ENCODE peak calls at places on chromosome 17, in five cellular contexts. G, P, V, I and L are unnamed samples.

GRCh38 chr17:6994666-6995246 is 1.1 kb upstream of the ALOX12 start:
- DNase-seq in P (no peak), G (no peak), I (no peak), V (no peak), L (no peak)

GRCh38 chr17:79086609-79087427 is 12.2 kb downstream of the ENGASE start:
- DNase-seq in I (no peak), V (no peak), P (no peak), G (no peak), L (no peak)

GRCh38 chr17:37097162-37097561 is 148.4 kb downstream of the AATF start:
- DNase-seq in V (peak), P (no peak), I (no peak), G (no peak), L (no peak)

GRCh38 chr17:45096141-45096540 is 35.0 kb downstream of the NMT1 start:
- DNase-seq in V (peak), P (no peak), I (no peak), G (peak), L (peak)

GRCh38 chr17:48555616-48556533 is 11.0 kb upstream of the HOXB2 start:
- DNase-seq in V (no peak), G (no peak), P (peak), I (no peak), L (no peak)

GRCh38 chr17:39757176-39757662 is 19.5 kb downstream of the GRB7 start:
- DNase-seq in P (no peak), V (no peak), G (no peak), I (no peak), L (no peak)

GRCh38 chr17:81003711-81004335 is 12.2 kb downstream of the CHMP6 start:
- DNase-seq in I (no peak), V (no peak), G (no peak), P (peak), L (no peak)

GRCh38 chr17:55735784-55736405 is 13.2 kb upstream of the TMEM100 start:
- DNase-seq in P (no peak), I (no peak), V (peak), G (peak), L (peak)

GRCh38 chr17:50501054-50501453 is 7.2 kb upstream of the MYCBPAP start:
- DNase-seq in V (no peak), I (no peak), P (no peak), G (no peak), L (peak)

GRCh38 chr17:38415250-38416194 is 12.7 kb upstream of the ARHGAP23 start:
- DNase-seq in G (peak), I (no peak), P (peak), V (peak), L (peak)

GRCh38 chr17:83181991-83182619 is 102.7 kb downstream of the METRNL start:
- DNase-seq in I (no peak), G (no peak), V (peak), P (no peak), L (no peak)

GRCh38 chr17:39082482-39082881 is 69.0 kb downstream of the PLXDC1 start:
- DNase-seq in P (no peak), V (no peak), I (no peak), G (peak), L (no peak)

GRCh38 chr17:4043862-4044261 is 79.6 kb upstream of the ATP2A3 start:
- DNase-seq in P (no peak), V (no peak), I (no peak), G (no peak), L (no peak)

GRCh38 chr17:17713839-17714238 is 32.6 kb downstream of the RAI1 start:
- DNase-seq in P (peak), I (no peak), V (no peak), G (peak), L (peak)

GRCh38 chr17:31487648-31488263 is 96.3 kb downstream of the RAB11FIP4 start:
- DNase-seq in P (peak), V (peak), I (no peak), G (peak), L (peak)

GRCh38 chr17:3554440-3554839 is 3.2 kb downstream of the TRPV3 start:
- DNase-seq in P (no peak), V (no peak), G (no peak), I (no peak), L (no peak)

GRCh38 chr17:75271955-75272847 is 1.2 kb upstream of the MIF4GD start:
- DNase-seq in I (no peak), V (peak), G (peak), P (no peak), L (no peak)

GRCh38 chr17:40307691-40308289 is 1.2 kb upstream of the RARA start:
- DNase-seq in G (peak), V (no peak), I (no peak), P (no peak), L (peak)

GRCh38 chr17:70323269-70323668 is 153.9 kb downstream of the KCNJ2 start:
- DNase-seq in P (no peak), G (no peak), I (no peak), V (no peak), L (no peak)

GRCh38 chr17:19448341-19449268 is 37.6 kb downstream of the RNF112 start:
- DNase-seq in I (peak), G (peak), P (no peak), V (no peak), L (peak)

GRCh38 chr17:77210331-77210730 is 69.6 kb downstream of the SEC14L1 start:
- DNase-seq in G (no peak), I (no peak), P (no peak), V (no peak), L (no peak)

GRCh38 chr17:81483085-81483861 is 29.3 kb downstream of the ACTG1 start:
- DNase-seq in P (no peak), V (no peak), G (peak), I (no peak), L (no peak)

GRCh38 chr17:77200711-77201110 is 59.9 kb downstream of the SEC14L1 start:
- DNase-seq in P (no peak), I (no peak), V (no peak), G (peak), L (no peak)

GRCh38 chr17:55510986-55511721 is at the start of gene SMIM36:
- DNase-seq in P (no peak), V (no peak), I (no peak), G (no peak), L (no peak)

GRCh38 chr17:42154514-42154883 is 290 bp downstream of the RAB5C start:
- DNase-seq in I (no peak), G (no peak), V (no peak), P (no peak), L (no peak)

GRCh38 chr17:54785643-54786258 is 114.9 kb upstream of the TOM1L1 start:
- DNase-seq in V (peak), G (no peak), P (no peak), I (no peak), L (no peak)

GRCh38 chr17:31697838-31698237 is 161.2 kb downstream of the COPRS start:
- DNase-seq in I (no peak), P (no peak), V (no peak), G (no peak), L (no peak)

GRCh38 chr17:71115669-71115972 is 946.3 kb downstream of the KCNJ2 start:
- DNase-seq in I (no peak), V (no peak), G (no peak), P (no peak), L (no peak)

GRCh38 chr17:6577686-6578263 is 21.4 kb upstream of the PITPNM3 start:
- DNase-seq in G (no peak), I (no peak), P (no peak), V (no peak), L (no peak)

GRCh38 chr17:66644311-66644710 is 190.6 kb upstream of the CACNG5 start:
- DNase-seq in V (no peak), G (no peak), I (no peak), P (no peak), L (no peak)

GRCh38 chr17:39073916-39074315 is 77.5 kb downstream of the PLXDC1 start:
- DNase-seq in V (no peak), I (no peak), P (no peak), G (no peak), L (no peak)

GRCh38 chr17:66401364-66401763 is 99.0 kb downstream of the PRKCA start:
- DNase-seq in V (no peak), P (no peak), G (no peak), I (no peak), L (no peak)

GRCh38 chr17:19354123-19354522 is 8.4 kb downstream of the B9D1 start:
- DNase-seq in G (peak), V (no peak), P (no peak), I (peak), L (no peak)

GRCh38 chr17:34201225-34201624 is 53.9 kb upstream of the CCL2 start:
- DNase-seq in I (no peak), G (no peak), P (no peak), V (no peak), L (no peak)

GRCh38 chr17:72121164-72122001 is 563 bp downstream of the SOX9 start:
- DNase-seq in V (peak), P (peak), I (no peak), G (peak), L (peak)
- TF ChIP-seq CTCF in V (peak), P (no peak), I (peak), G (no peak), L (no peak)

DNA sequence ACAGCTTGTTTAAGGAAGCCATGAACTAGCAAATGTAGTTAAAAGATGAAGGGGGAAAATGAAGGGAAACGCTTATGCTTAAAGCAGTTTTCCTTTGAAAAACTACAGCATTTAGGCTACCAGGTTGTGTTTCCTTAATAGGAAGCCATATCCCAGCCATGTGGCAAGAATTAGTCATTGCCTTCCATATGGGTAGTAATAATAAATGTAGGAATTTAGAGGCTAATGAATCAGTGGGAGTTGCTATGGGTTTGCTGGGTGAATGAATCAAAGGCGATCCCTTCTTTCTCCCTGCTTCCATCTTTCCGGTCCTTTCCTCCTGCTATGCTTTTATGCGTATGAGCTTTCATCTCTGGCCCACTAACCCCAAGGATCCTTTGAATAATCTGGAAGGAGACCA is 89.8 kb upstream of the TBX2 start:
- DNase-seq in I (peak), V (no peak), G (peak), P (no peak), L (no peak)
- TF ChIP-seq CTCF in I (peak), V (no peak), G (no peak), P (no peak), L (no peak)

GRCh38 chr17:5254903-5255521 is 20.4 kb upstream of the SCIMP start:
- DNase-seq in G (no peak), V (no peak), I (no peak), P (no peak), L (no peak)

GRCh38 chr17:5248821-5249479 is 14.3 kb upstream of the SCIMP start:
- DNase-seq in I (no peak), G (no peak), V (no peak), P (no peak), L (no peak)

GRCh38 chr17:5254414-5254813 is 19.8 kb upstream of the SCIMP start:
- DNase-seq in P (no peak), G (no peak), V (no peak), I (no peak), L (no peak)

DNA sequence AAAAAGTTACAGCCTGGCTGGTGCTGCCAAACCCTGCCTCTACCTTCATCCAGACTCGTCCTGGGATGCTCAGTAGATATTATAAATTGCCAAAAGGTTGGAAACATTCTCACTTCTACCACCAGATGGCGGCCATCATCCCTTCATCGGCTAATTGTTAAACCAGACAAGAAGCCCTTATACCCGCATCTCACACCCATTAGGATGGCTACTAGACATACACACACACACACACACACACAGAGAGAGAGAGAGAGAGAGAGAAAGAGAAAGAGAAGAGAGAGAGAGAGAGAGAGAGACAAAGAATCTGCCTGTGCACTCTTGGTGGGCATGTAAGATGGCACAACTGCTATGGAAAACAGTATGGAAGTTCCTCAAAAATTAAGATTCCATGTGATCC is 15.0 kb upstream of the SCIMP start:
- DNase-seq in G (peak), V (peak), I (peak), P (no peak), L (peak)
- TF ChIP-seq CTCF in G (peak), V (peak), I (peak), P (peak), L (no peak)

DNA sequence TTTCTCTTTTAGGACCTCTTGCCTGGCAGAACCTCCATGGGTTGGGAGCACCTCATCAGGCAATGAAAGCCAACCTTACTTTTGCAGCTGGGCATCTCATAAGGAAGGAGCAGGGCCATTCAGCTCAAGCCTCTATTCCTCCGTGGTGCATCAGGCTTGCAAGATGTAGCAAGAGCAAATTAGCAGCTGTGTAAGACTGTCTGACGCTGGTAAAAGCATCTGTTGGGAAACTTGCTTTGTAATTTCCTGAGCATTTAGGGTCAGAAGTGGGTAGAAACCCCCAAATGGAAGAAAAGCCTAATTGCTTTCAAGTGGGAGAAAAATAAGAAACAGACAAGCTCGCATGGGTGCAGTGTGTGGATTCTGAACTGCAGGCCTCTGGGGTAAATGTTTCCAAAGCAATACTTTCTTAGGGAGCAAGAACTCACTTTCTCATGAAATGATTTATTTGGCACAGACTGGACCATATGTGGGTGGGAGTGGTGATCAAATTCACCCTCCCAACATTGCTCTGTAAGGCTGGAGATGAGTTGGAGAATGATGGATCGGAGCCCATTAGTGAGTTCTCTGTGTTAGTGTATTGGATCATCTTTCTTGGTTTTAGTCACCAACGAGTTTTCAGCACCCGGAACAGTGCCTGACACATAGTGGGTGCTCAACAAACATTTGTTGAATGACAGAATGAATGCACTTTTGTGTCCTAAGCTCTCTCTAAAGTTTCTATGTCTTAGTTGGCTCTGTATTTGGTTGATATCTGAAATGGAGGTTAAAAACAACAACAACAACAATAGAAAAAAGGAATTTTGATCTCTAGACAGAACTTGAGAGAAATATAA is 104.4 kb upstream of the FAM20A start:
- DNase-seq in G (no peak), P (no peak), I (no peak), V (no peak), L (no peak)
- TF ChIP-seq CTCF in G (no peak), P (no peak), I (no peak), V (no peak), L (no peak)

GRCh38 chr17:1460233-1460632 is 4.2 kb upstream of the CRK start:
- DNase-seq in I (no peak), G (no peak), P (peak), V (no peak), L (peak)

GRCh38 chr17:1452836-1453235 is 3.2 kb downstream of the CRK start:
- DNase-seq in G (no peak), I (no peak), V (no peak), P (no peak), L (no peak)

GRCh38 chr17:1455748-1456599 is at the start of gene CRK:
- DNase-seq in G (peak), V (peak), P (peak), I (peak), L (peak)

GRCh38 chr17:1454541-1454940 is 1.5 kb downstream of the CRK start:
- DNase-seq in P (no peak), V (no peak), G (no peak), I (no peak), L (no peak)

DNA sequence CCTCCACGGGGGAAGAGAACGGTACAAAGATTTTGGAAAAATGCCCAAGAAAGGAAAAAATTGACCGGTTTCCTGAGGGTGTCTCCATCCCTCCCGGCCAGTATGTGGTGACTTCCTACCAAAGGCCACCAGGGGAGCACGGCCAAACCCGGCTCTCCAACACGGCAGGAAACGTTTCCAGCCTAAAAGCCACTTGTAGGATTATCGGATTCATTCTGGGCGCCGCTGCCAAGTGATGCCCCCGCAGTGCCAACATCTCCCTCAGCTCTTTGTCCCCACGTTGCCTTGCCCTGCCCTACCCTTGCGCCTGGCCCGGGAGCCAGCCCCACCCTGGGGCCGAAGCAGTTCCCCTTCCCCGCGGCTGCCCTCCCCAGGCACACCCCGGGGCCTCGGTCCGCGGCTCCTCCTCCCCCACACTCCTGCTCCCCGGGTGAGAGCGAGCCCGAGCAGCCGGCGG is 713 bp downstream of the CRK start:
- DNase-seq in G (peak), V (peak), P (peak), I (no peak), L (peak)
- TF ChIP-seq CTCF in G (peak), V (peak), P (peak), I (peak), L (peak)

DNA sequence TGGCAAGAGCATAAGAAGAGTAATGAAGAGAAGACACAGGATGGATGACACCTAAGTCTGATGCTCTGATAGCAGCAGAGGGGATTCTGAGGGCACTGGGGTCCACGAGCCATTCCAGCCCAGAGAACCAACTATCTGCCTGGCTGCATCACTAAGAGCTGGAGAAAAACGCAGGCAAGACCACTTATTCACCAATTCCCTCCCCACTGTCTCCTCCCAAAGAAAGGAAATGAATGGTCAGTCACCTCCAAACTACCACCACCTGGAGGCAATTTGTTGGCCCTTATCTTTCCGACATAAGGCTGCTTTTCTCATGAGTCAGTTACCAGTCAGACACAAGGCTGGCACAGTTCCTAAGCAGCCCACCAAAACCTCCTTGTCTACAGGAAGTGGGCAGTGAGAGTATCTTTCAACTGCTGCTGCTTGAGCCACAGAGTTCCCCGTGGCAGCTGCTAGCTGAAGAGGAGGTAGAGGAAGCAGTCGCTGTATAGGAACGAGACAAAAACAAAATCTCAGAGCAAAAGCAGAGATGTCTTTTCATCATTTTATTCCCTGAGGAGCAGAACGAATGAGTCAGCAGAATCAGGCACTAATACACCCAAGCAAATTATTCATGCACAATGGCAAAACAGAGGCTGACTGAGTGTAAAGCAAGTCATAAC is 111.1 kb downstream of the SMG6 start:
- DNase-seq in V (peak), P (no peak), G (peak), I (peak), L (peak)
- TF ChIP-seq CTCF in V (no peak), P (no peak), G (no peak), I (peak), L (no peak)

GRCh38 chr17:29615492-29616299 is 7.0 kb downstream of the CORO6 start:
- DNase-seq in I (no peak), P (peak), G (peak), V (no peak), L (peak)

GRCh38 chr17:29617481-29618271 is 5.0 kb downstream of the CORO6 start:
- DNase-seq in G (peak), V (no peak), P (peak), I (no peak), L (peak)

GRCh38 chr17:29616300-29617048 is 6.2 kb downstream of the CORO6 start:
- DNase-seq in P (no peak), G (no peak), V (no peak), I (no peak), L (no peak)

GRCh38 chr17:29618272-29619065 is 4.2 kb downstream of the CORO6 start:
- DNase-seq in G (no peak), V (no peak), I (no peak), P (no peak), L (no peak)

DNA sequence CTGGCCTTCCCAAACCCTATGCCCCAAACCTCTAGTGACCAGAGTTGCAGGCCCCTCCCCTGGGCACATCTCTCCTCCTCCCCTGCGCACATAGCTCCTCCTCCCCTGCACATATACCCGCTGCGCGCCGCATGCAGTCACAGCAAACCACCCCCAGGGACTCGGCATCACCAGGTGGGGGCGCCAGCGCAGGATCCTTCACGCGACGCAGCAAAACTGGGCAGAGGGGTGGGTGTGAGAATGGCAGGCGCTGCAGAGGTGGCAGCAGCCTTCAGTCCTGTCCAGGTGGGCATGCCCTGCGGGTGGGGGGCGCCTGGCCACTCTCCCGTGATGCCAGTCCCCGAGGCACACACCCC is 5.6 kb downstream of the CORO6 start:
- DNase-seq in P (peak), G (peak), I (no peak), V (peak), L (peak)
- TF ChIP-seq CTCF in P (peak), G (peak), I (peak), V (peak), L (peak)